ENCODE peak calls at places on chromosomes 5 and 9, in seven cellular contexts. V, T, G, J, C, E and D are unnamed samples.

GRCh38 chr9:21455320-21455719 is 15.1 kb downstream of the IFNA1 start:
- DNase-seq in V (peak), T (peak), G (peak), J (peak), C (no peak), E (no peak), D (peak)

GRCh38 chr5:38600334-38601045 is 44.0 kb upstream of the LIFR start:
- DNase-seq in V (no peak), T (peak), G (no peak), J (no peak), C (peak), E (no peak), D (no peak)

GRCh38 chr5:141845371-141845821 is 32.8 kb downstream of the PCDH1 start:
- DNase-seq in V (no peak), T (no peak), G (no peak), J (no peak), C (no peak), E (no peak), D (no peak)

GRCh38 chr9:133105461-133105770 is 15.6 kb downstream of the RALGDS start:
- DNase-seq in V (no peak), T (no peak), G (no peak), J (no peak), C (no peak), E (no peak), D (no peak)

GRCh38 chr9:126934441-126934840 is 19.9 kb downstream of the RALGPS1 start:
- DNase-seq in V (no peak), T (no peak), G (no peak), J (no peak), C (no peak), E (no peak), D (no peak)

GRCh38 chr9:93085676-93086075 is 10.3 kb upstream of the CARD19 start:
- DNase-seq in V (no peak), T (no peak), G (no peak), J (no peak), C (no peak), E (no peak), D (no peak)

GRCh38 chr5:67453526-67453925 is 256.9 kb upstream of the CD180 start:
- DNase-seq in V (no peak), T (peak), G (no peak), J (no peak), C (no peak), E (no peak), D (no peak)

GRCh38 chr9:17185630-17186029 is 50.8 kb downstream of the CNTLN start:
- DNase-seq in V (no peak), T (no peak), G (no peak), J (no peak), C (no peak), E (no peak), D (no peak)

GRCh38 chr9:93660647-93661046 is 84.3 kb downstream of the PHF2 start:
- DNase-seq in V (no peak), T (no peak), G (no peak), J (no peak), C (no peak), E (no peak), D (no peak)

GRCh38 chr9:103898550-103898949 is 195.6 kb upstream of the SMC2 start:
- DNase-seq in V (no peak), T (no peak), G (no peak), J (no peak), C (no peak), E (no peak), D (no peak)

GRCh38 chr5:139755892-139756671 is 39.5 kb upstream of the PSD2 start:
- DNase-seq in V (no peak), T (no peak), G (peak), J (no peak), C (no peak), E (no peak), D (no peak)

GRCh38 chr5:30401479-30402058 is 791.9 kb upstream of the CDH6 start:
- DNase-seq in V (no peak), T (peak), G (peak), J (peak), C (peak), E (no peak), D (peak)

GRCh38 chr9:93711002-93711401 is 134.6 kb downstream of the PHF2 start:
- DNase-seq in V (no peak), T (no peak), G (no peak), J (no peak), C (no peak), E (no peak), D (no peak)

GRCh38 chr9:129005336-129005997 is 22.7 kb downstream of the SH3GLB2 start:
- DNase-seq in V (no peak), T (no peak), G (no peak), J (no peak), C (no peak), E (no peak), D (no peak)

GRCh38 chr5:40429258-40430111 is 250.2 kb upstream of the PTGER4 start:
- DNase-seq in V (peak), T (peak), G (no peak), J (no peak), C (no peak), E (no peak), D (no peak)

GRCh38 chr5:160629007-160629402 is 207.3 kb downstream of the PTTG1 start:
- DNase-seq in V (no peak), T (no peak), G (no peak), J (no peak), C (no peak), E (no peak), D (no peak)

GRCh38 chr9:98375138-98375726 is 119.8 kb upstream of the TBC1D2 start:
- DNase-seq in V (no peak), T (peak), G (no peak), J (no peak), C (peak), E (no peak), D (no peak)

GRCh38 chr5:156991714-156992113 is 28.7 kb upstream of the TIMD4 start:
- DNase-seq in V (no peak), T (no peak), G (no peak), J (no peak), C (peak), E (no peak), D (peak)

GRCh38 chr5:174990909-174991308 is 266.5 kb downstream of the MSX2 start:
- DNase-seq in V (no peak), T (no peak), G (no peak), J (no peak), C (no peak), E (no peak), D (no peak)

GRCh38 chr5:73445708-73446630 is 2.6 kb downstream of the FOXD1 start:
- DNase-seq in V (no peak), T (no peak), G (no peak), J (no peak), C (no peak), E (no peak), D (no peak)

GRCh38 chr5:149380466-149381121 is 1.5 kb upstream of the IL17B start:
- DNase-seq in V (no peak), T (no peak), G (no peak), J (no peak), C (no peak), E (no peak), D (no peak)

GRCh38 chr9:74821636-74822035 is 66.1 kb downstream of the TRPM6 start:
- DNase-seq in V (no peak), T (no peak), G (peak), J (no peak), C (no peak), E (no peak), D (no peak)

GRCh38 chr5:161744276-161744675 is 58.8 kb downstream of the GABRA6 start:
- DNase-seq in V (no peak), T (no peak), G (no peak), J (no peak), C (no peak), E (no peak), D (no peak)

GRCh38 chr5:143347698-143348344 is 55.7 kb downstream of the NR3C1 start:
- DNase-seq in V (no peak), T (no peak), G (no peak), J (no peak), C (no peak), E (no peak), D (no peak)

GRCh38 chr5:42242210-42242609 is 181.0 kb upstream of the GHR start:
- DNase-seq in V (no peak), T (no peak), G (no peak), J (no peak), C (no peak), E (no peak), D (no peak)

GRCh38 chr5:159851053-159851452 is 65.2 kb upstream of the ADRA1B start:
- DNase-seq in V (no peak), T (no peak), G (no peak), J (no peak), C (peak), E (no peak), D (peak)

GRCh38 chr9:134670042-134670525 is 28.5 kb downstream of the COL5A1 start:
- DNase-seq in V (no peak), T (peak), G (no peak), J (peak), C (peak), E (no peak), D (no peak)

GRCh38 chr5:95857185-95857945 is 34.8 kb upstream of the GLRX start:
- DNase-seq in V (peak), T (peak), G (no peak), J (no peak), C (no peak), E (no peak), D (no peak)

GRCh38 chr5:78719504-78720233 is 71.1 kb upstream of the LHFPL2 start:
- DNase-seq in V (no peak), T (no peak), G (no peak), J (no peak), C (no peak), E (no peak), D (no peak)

GRCh38 chr5:71884926-71885325 is 165.9 kb downstream of the CARTPT start:
- DNase-seq in V (no peak), T (no peak), G (no peak), J (peak), C (no peak), E (no peak), D (no peak)

GRCh38 chr5:69293882-69294281 is 38.7 kb downstream of the CCDC125 start:
- DNase-seq in V (no peak), T (no peak), G (no peak), J (no peak), C (no peak), E (no peak), D (no peak)

GRCh38 chr9:104831681-104832080 is 67.8 kb downstream of the NIPSNAP3B start:
- DNase-seq in V (no peak), T (peak), G (no peak), J (no peak), C (peak), E (no peak), D (no peak)

GRCh38 chr5:57495688-57496087 is 13.1 kb upstream of the ACTBL2 start:
- DNase-seq in V (no peak), T (no peak), G (no peak), J (peak), C (no peak), E (no peak), D (no peak)

GRCh38 chr9:5305741-5306140 is 1.2 kb upstream of the RLN2 start:
- DNase-seq in V (no peak), T (no peak), G (no peak), J (no peak), C (no peak), E (no peak), D (no peak)